ENCODE peak calls at places on chromosomes 1 and 21, in four cellular contexts. P is astrocyte of the cerebellum; S is WTC11; N is stimulated activated CD4-positive, alpha-beta T cell treated with anti-CD3 and anti-CD28 coated beads, Interleukin-4, amount 100 ng/mL, for 4 hours. A is an unnamed sample.

GRCh38 chr1:147110872-147111271 is 61.4 kb downstream of the PRKAB2 start:
- DNase-seq in P (no peak), S (no peak), N (no peak), A (no peak)

GRCh38 chr1:238660849-238661248 is 725.5 kb upstream of the CHRM3 start:
- DNase-seq in P (no peak), S (no peak), N (no peak), A (no peak)

GRCh38 chr1:32759521-32759980 is 57.0 kb upstream of the SYNC start:
- DNase-seq in P (no peak), S (peak), N (no peak), A (no peak)

GRCh38 chr1:41900611-41901444 is 17.9 kb downstream of the HIVEP3 start:
- DNase-seq in P (no peak), S (no peak), N (no peak), A (no peak)

GRCh38 chr1:177983824-177984528 is 14.1 kb upstream of the SEC16B start:
- DNase-seq in P (peak), S (peak), N (no peak), A (no peak)

GRCh38 chr21:26110703-26111102 is 59.9 kb downstream of the APP start:
- DNase-seq in P (no peak), S (no peak), N (no peak), A (no peak)

GRCh38 chr1:84757301-84757700 is 67.0 kb upstream of the SSX2IP start:
- DNase-seq in P (no peak), S (no peak), N (no peak), A (no peak)

GRCh38 chr1:102151242-102151641 is 154.5 kb upstream of the OLFM3 start:
- DNase-seq in P (no peak), S (no peak), N (no peak), A (no peak)

GRCh38 chr1:116375165-116375883 is 2.3 kb downstream of the ATP1A1 start:
- DNase-seq in P (no peak), S (no peak), N (no peak), A (no peak)

GRCh38 chr1:231467986-231468385 is 45.9 kb upstream of the EGLN1 start:
- DNase-seq in P (no peak), S (no peak), N (no peak), A (no peak)

GRCh38 chr1:233614173-233614742 is 352 bp downstream of the KCNK1 start:
- DNase-seq in P (peak), S (peak), N (no peak), A (no peak)

A was measured in stimulated activated naive B cell treated with anti-CD40 and anti-IgM and Interleukin-4, amounts not matched to agents 10 μg/mL and 1 μg/mL and 100 μg/mL, for 72 hours.